ENCODE peak calls at places on chromosomes 12 and 14, in seven cellular contexts. One of them, this sample, is unnamed.

GRCh38 chr14:88993946-88994345 is 169.5 kb downstream of the TTC8 start:
- DNase-seq in activated CD8-positive, alpha-beta memory T cell treated with anti-CD3 and anti-CD28 coated beads, Interleukin-2, amount 50 U/mL, for 48 hours: no peak
- DNase-seq in stimulated activated CD8-positive, alpha-beta memory T cell treated with anti-CD3 and anti-CD28 coated beads, Interleukin-2, amount 100 ng/mL, for 1 hour: no peak
- DNase-seq in fibroblast of the aortic adventitia: peak
- DNase-seq in choroid plexus epithelial cell: peak
- DNase-seq in left lobe of liver: no peak
- DNase-seq in CD8-positive, alpha-beta T cell: no peak
- DNase-seq in this sample: no peak

GRCh38 chr14:28661171-28661772 is 105.3 kb upstream of the FOXG1 start:
- DNase-seq in choroid plexus epithelial cell: peak
- DNase-seq in CD8-positive, alpha-beta T cell: no peak
- DNase-seq in left lobe of liver: no peak
- DNase-seq in stimulated activated CD8-positive, alpha-beta memory T cell treated with anti-CD3 and anti-CD28 coated beads, Interleukin-2, amount 100 ng/mL, for 1 hour: no peak
- DNase-seq in activated CD8-positive, alpha-beta memory T cell treated with anti-CD3 and anti-CD28 coated beads, Interleukin-2, amount 50 U/mL, for 48 hours: no peak
- DNase-seq in fibroblast of the aortic adventitia: peak
- DNase-seq in this sample: no peak

GRCh38 chr14:101535232-101535631 is 26.1 kb upstream of the DIO3 start:
- DNase-seq in choroid plexus epithelial cell: no peak
- DNase-seq in left lobe of liver: no peak
- DNase-seq in CD8-positive, alpha-beta T cell: no peak
- DNase-seq in fibroblast of the aortic adventitia: no peak
- DNase-seq in stimulated activated CD8-positive, alpha-beta memory T cell treated with anti-CD3 and anti-CD28 coated beads, Interleukin-2, amount 100 ng/mL, for 1 hour: no peak
- DNase-seq in activated CD8-positive, alpha-beta memory T cell treated with anti-CD3 and anti-CD28 coated beads, Interleukin-2, amount 50 U/mL, for 48 hours: no peak
- DNase-seq in this sample: no peak

GRCh38 chr12:129790331-129790730 is 113.5 kb downstream of the TMEM132D start:
- DNase-seq in fibroblast of the aortic adventitia: no peak
- DNase-seq in choroid plexus epithelial cell: no peak
- DNase-seq in activated CD8-positive, alpha-beta memory T cell treated with anti-CD3 and anti-CD28 coated beads, Interleukin-2, amount 50 U/mL, for 48 hours: no peak
- DNase-seq in stimulated activated CD8-positive, alpha-beta memory T cell treated with anti-CD3 and anti-CD28 coated beads, Interleukin-2, amount 100 ng/mL, for 1 hour: no peak
- DNase-seq in left lobe of liver: no peak
- DNase-seq in CD8-positive, alpha-beta T cell: no peak
- DNase-seq in this sample: no peak

GRCh38 chr14:38329236-38329635 is 73.3 kb upstream of the CLEC14A start:
- DNase-seq in stimulated activated CD8-positive, alpha-beta memory T cell treated with anti-CD3 and anti-CD28 coated beads, Interleukin-2, amount 100 ng/mL, for 1 hour: no peak
- DNase-seq in fibroblast of the aortic adventitia: no peak
- DNase-seq in choroid plexus epithelial cell: no peak
- DNase-seq in activated CD8-positive, alpha-beta memory T cell treated with anti-CD3 and anti-CD28 coated beads, Interleukin-2, amount 50 U/mL, for 48 hours: no peak
- DNase-seq in CD8-positive, alpha-beta T cell: no peak
- DNase-seq in left lobe of liver: no peak
- DNase-seq in this sample: no peak

GRCh38 chr14:99758121-99758871 is 34.9 kb upstream of the EML1 start:
- DNase-seq in stimulated activated CD8-positive, alpha-beta memory T cell treated with anti-CD3 and anti-CD28 coated beads, Interleukin-2, amount 100 ng/mL, for 1 hour: no peak
- DNase-seq in choroid plexus epithelial cell: peak
- DNase-seq in left lobe of liver: no peak
- DNase-seq in activated CD8-positive, alpha-beta memory T cell treated with anti-CD3 and anti-CD28 coated beads, Interleukin-2, amount 50 U/mL, for 48 hours: no peak
- DNase-seq in fibroblast of the aortic adventitia: peak
- DNase-seq in CD8-positive, alpha-beta T cell: no peak
- DNase-seq in this sample: no peak

GRCh38 chr12:61220337-61220736 is 1039.9 kb upstream of the USP15 start:
- DNase-seq in stimulated activated CD8-positive, alpha-beta memory T cell treated with anti-CD3 and anti-CD28 coated beads, Interleukin-2, amount 100 ng/mL, for 1 hour: no peak
- DNase-seq in CD8-positive, alpha-beta T cell: no peak
- DNase-seq in left lobe of liver: no peak
- DNase-seq in choroid plexus epithelial cell: no peak
- DNase-seq in fibroblast of the aortic adventitia: no peak
- DNase-seq in activated CD8-positive, alpha-beta memory T cell treated with anti-CD3 and anti-CD28 coated beads, Interleukin-2, amount 50 U/mL, for 48 hours: no peak
- DNase-seq in this sample: no peak

GRCh38 chr12:71786840-71787239 is 32.2 kb downstream of the RAB21 start:
- DNase-seq in choroid plexus epithelial cell: no peak
- DNase-seq in left lobe of liver: no peak
- DNase-seq in stimulated activated CD8-positive, alpha-beta memory T cell treated with anti-CD3 and anti-CD28 coated beads, Interleukin-2, amount 100 ng/mL, for 1 hour: no peak
- DNase-seq in fibroblast of the aortic adventitia: no peak
- DNase-seq in activated CD8-positive, alpha-beta memory T cell treated with anti-CD3 and anti-CD28 coated beads, Interleukin-2, amount 50 U/mL, for 48 hours: no peak
- DNase-seq in CD8-positive, alpha-beta T cell: no peak
- DNase-seq in this sample: no peak

GRCh38 chr14:32370720-32371119 is 41.6 kb downstream of the AKAP6 start:
- DNase-seq in fibroblast of the aortic adventitia: peak
- DNase-seq in CD8-positive, alpha-beta T cell: no peak
- DNase-seq in activated CD8-positive, alpha-beta memory T cell treated with anti-CD3 and anti-CD28 coated beads, Interleukin-2, amount 50 U/mL, for 48 hours: no peak
- DNase-seq in stimulated activated CD8-positive, alpha-beta memory T cell treated with anti-CD3 and anti-CD28 coated beads, Interleukin-2, amount 100 ng/mL, for 1 hour: no peak
- DNase-seq in left lobe of liver: no peak
- DNase-seq in choroid plexus epithelial cell: peak
- DNase-seq in this sample: no peak

GRCh38 chr14:61749867-61750266 is 12.4 kb upstream of the SNAPC1 start:
- DNase-seq in stimulated activated CD8-positive, alpha-beta memory T cell treated with anti-CD3 and anti-CD28 coated beads, Interleukin-2, amount 100 ng/mL, for 1 hour: no peak
- DNase-seq in fibroblast of the aortic adventitia: no peak
- DNase-seq in activated CD8-positive, alpha-beta memory T cell treated with anti-CD3 and anti-CD28 coated beads, Interleukin-2, amount 50 U/mL, for 48 hours: no peak
- DNase-seq in choroid plexus epithelial cell: peak
- DNase-seq in left lobe of liver: no peak
- DNase-seq in CD8-positive, alpha-beta T cell: no peak
- DNase-seq in this sample: no peak

GRCh38 chr12:57631566-57632368 is 1.2 kb downstream of the B4GALNT1 start:
- DNase-seq in choroid plexus epithelial cell: no peak
- DNase-seq in fibroblast of the aortic adventitia: peak
- DNase-seq in stimulated activated CD8-positive, alpha-beta memory T cell treated with anti-CD3 and anti-CD28 coated beads, Interleukin-2, amount 100 ng/mL, for 1 hour: no peak
- DNase-seq in left lobe of liver: peak
- DNase-seq in activated CD8-positive, alpha-beta memory T cell treated with anti-CD3 and anti-CD28 coated beads, Interleukin-2, amount 50 U/mL, for 48 hours: peak
- DNase-seq in CD8-positive, alpha-beta T cell: no peak
- DNase-seq in this sample: no peak

GRCh38 chr12:20497707-20498106 is 129.4 kb downstream of the PDE3A start:
- DNase-seq in left lobe of liver: no peak
- DNase-seq in stimulated activated CD8-positive, alpha-beta memory T cell treated with anti-CD3 and anti-CD28 coated beads, Interleukin-2, amount 100 ng/mL, for 1 hour: no peak
- DNase-seq in CD8-positive, alpha-beta T cell: no peak
- DNase-seq in choroid plexus epithelial cell: no peak
- DNase-seq in fibroblast of the aortic adventitia: no peak
- DNase-seq in activated CD8-positive, alpha-beta memory T cell treated with anti-CD3 and anti-CD28 coated beads, Interleukin-2, amount 50 U/mL, for 48 hours: no peak
- DNase-seq in this sample: no peak

GRCh38 chr14:76917759-76918175 is 91.6 kb downstream of the LRRC74A start:
- DNase-seq in activated CD8-positive, alpha-beta memory T cell treated with anti-CD3 and anti-CD28 coated beads, Interleukin-2, amount 50 U/mL, for 48 hours: no peak
- DNase-seq in CD8-positive, alpha-beta T cell: no peak
- DNase-seq in choroid plexus epithelial cell: no peak
- DNase-seq in fibroblast of the aortic adventitia: peak
- DNase-seq in stimulated activated CD8-positive, alpha-beta memory T cell treated with anti-CD3 and anti-CD28 coated beads, Interleukin-2, amount 100 ng/mL, for 1 hour: no peak
- DNase-seq in left lobe of liver: no peak
- DNase-seq in this sample: no peak

GRCh38 chr14:24389266-24389855 is 9.4 kb upstream of the NYNRIN start:
- DNase-seq in CD8-positive, alpha-beta T cell: no peak
- DNase-seq in choroid plexus epithelial cell: peak
- DNase-seq in stimulated activated CD8-positive, alpha-beta memory T cell treated with anti-CD3 and anti-CD28 coated beads, Interleukin-2, amount 100 ng/mL, for 1 hour: no peak
- DNase-seq in fibroblast of the aortic adventitia: peak
- DNase-seq in activated CD8-positive, alpha-beta memory T cell treated with anti-CD3 and anti-CD28 coated beads, Interleukin-2, amount 50 U/mL, for 48 hours: no peak
- DNase-seq in left lobe of liver: no peak
- DNase-seq in this sample: no peak

GRCh38 chr14:71574976-71575375 is 357.3 kb upstream of the RGS6 start:
- DNase-seq in CD8-positive, alpha-beta T cell: no peak
- DNase-seq in choroid plexus epithelial cell: peak
- DNase-seq in fibroblast of the aortic adventitia: peak
- DNase-seq in activated CD8-positive, alpha-beta memory T cell treated with anti-CD3 and anti-CD28 coated beads, Interleukin-2, amount 50 U/mL, for 48 hours: no peak
- DNase-seq in left lobe of liver: no peak
- DNase-seq in stimulated activated CD8-positive, alpha-beta memory T cell treated with anti-CD3 and anti-CD28 coated beads, Interleukin-2, amount 100 ng/mL, for 1 hour: no peak
- DNase-seq in this sample: no peak

GRCh38 chr14:35332517-35333346 is 40.5 kb downstream of the PSMA6 start:
- DNase-seq in choroid plexus epithelial cell: no peak
- DNase-seq in stimulated activated CD8-positive, alpha-beta memory T cell treated with anti-CD3 and anti-CD28 coated beads, Interleukin-2, amount 100 ng/mL, for 1 hour: no peak
- DNase-seq in activated CD8-positive, alpha-beta memory T cell treated with anti-CD3 and anti-CD28 coated beads, Interleukin-2, amount 50 U/mL, for 48 hours: peak
- DNase-seq in left lobe of liver: no peak
- DNase-seq in CD8-positive, alpha-beta T cell: peak
- DNase-seq in fibroblast of the aortic adventitia: peak
- DNase-seq in this sample: no peak

GRCh38 chr14:76810525-76810924 is 2.2 kb downstream of the ANGEL1 start:
- DNase-seq in left lobe of liver: no peak
- DNase-seq in activated CD8-positive, alpha-beta memory T cell treated with anti-CD3 and anti-CD28 coated beads, Interleukin-2, amount 50 U/mL, for 48 hours: no peak
- DNase-seq in fibroblast of the aortic adventitia: no peak
- DNase-seq in choroid plexus epithelial cell: no peak
- DNase-seq in CD8-positive, alpha-beta T cell: no peak
- DNase-seq in stimulated activated CD8-positive, alpha-beta memory T cell treated with anti-CD3 and anti-CD28 coated beads, Interleukin-2, amount 100 ng/mL, for 1 hour: no peak
- DNase-seq in this sample: no peak

GRCh38 chr14:100213956-100214767 is 24.8 kb upstream of the YY1 start:
- DNase-seq in CD8-positive, alpha-beta T cell: peak
- DNase-seq in left lobe of liver: peak
- DNase-seq in choroid plexus epithelial cell: peak
- DNase-seq in stimulated activated CD8-positive, alpha-beta memory T cell treated with anti-CD3 and anti-CD28 coated beads, Interleukin-2, amount 100 ng/mL, for 1 hour: peak
- DNase-seq in fibroblast of the aortic adventitia: peak
- DNase-seq in activated CD8-positive, alpha-beta memory T cell treated with anti-CD3 and anti-CD28 coated beads, Interleukin-2, amount 50 U/mL, for 48 hours: peak
- DNase-seq in this sample: peak

GRCh38 chr14:61420326-61420725 is 98.9 kb downstream of the PRKCH start:
- DNase-seq in CD8-positive, alpha-beta T cell: no peak
- DNase-seq in stimulated activated CD8-positive, alpha-beta memory T cell treated with anti-CD3 and anti-CD28 coated beads, Interleukin-2, amount 100 ng/mL, for 1 hour: no peak
- DNase-seq in left lobe of liver: no peak
- DNase-seq in activated CD8-positive, alpha-beta memory T cell treated with anti-CD3 and anti-CD28 coated beads, Interleukin-2, amount 50 U/mL, for 48 hours: no peak
- DNase-seq in choroid plexus epithelial cell: peak
- DNase-seq in fibroblast of the aortic adventitia: no peak
- DNase-seq in this sample: no peak

GRCh38 chr12:91877022-91877421 is 268.6 kb downstream of the BTG1 start:
- DNase-seq in left lobe of liver: no peak
- DNase-seq in CD8-positive, alpha-beta T cell: peak
- DNase-seq in activated CD8-positive, alpha-beta memory T cell treated with anti-CD3 and anti-CD28 coated beads, Interleukin-2, amount 50 U/mL, for 48 hours: peak
- DNase-seq in stimulated activated CD8-positive, alpha-beta memory T cell treated with anti-CD3 and anti-CD28 coated beads, Interleukin-2, amount 100 ng/mL, for 1 hour: peak
- DNase-seq in fibroblast of the aortic adventitia: no peak
- DNase-seq in choroid plexus epithelial cell: peak
- DNase-seq in this sample: peak

GRCh38 chr12:6182279-6182898 is 17.8 kb upstream of the CD9 start:
- DNase-seq in choroid plexus epithelial cell: peak
- DNase-seq in fibroblast of the aortic adventitia: peak
- DNase-seq in left lobe of liver: peak
- DNase-seq in CD8-positive, alpha-beta T cell: no peak
- DNase-seq in stimulated activated CD8-positive, alpha-beta memory T cell treated with anti-CD3 and anti-CD28 coated beads, Interleukin-2, amount 100 ng/mL, for 1 hour: no peak
- DNase-seq in activated CD8-positive, alpha-beta memory T cell treated with anti-CD3 and anti-CD28 coated beads, Interleukin-2, amount 50 U/mL, for 48 hours: no peak
- DNase-seq in this sample: no peak

GRCh38 chr12:98750511-98750910 is 105.4 kb downstream of the APAF1 start:
- DNase-seq in activated CD8-positive, alpha-beta memory T cell treated with anti-CD3 and anti-CD28 coated beads, Interleukin-2, amount 50 U/mL, for 48 hours: no peak
- DNase-seq in left lobe of liver: no peak
- DNase-seq in CD8-positive, alpha-beta T cell: no peak
- DNase-seq in choroid plexus epithelial cell: peak
- DNase-seq in fibroblast of the aortic adventitia: no peak
- DNase-seq in stimulated activated CD8-positive, alpha-beta memory T cell treated with anti-CD3 and anti-CD28 coated beads, Interleukin-2, amount 100 ng/mL, for 1 hour: no peak
- DNase-seq in this sample: no peak